ENCODE peak calls at places on chromosomes 6 and 20, in six cellular contexts. M is nephron progenitor cell, U is cardiac fibroblast, Y is CD14-positive monocyte, X is GM12865, T is Calu3. K is an unnamed sample.

GRCh38 chr6:129577691-129578090 is 132.3 kb downstream of the ARHGAP18 start:
- DNase-seq in T (no peak), M (no peak), Y (no peak), X (no peak), U (no peak), K (no peak)

GRCh38 chr6:169162968-169163903 is 90.4 kb downstream of the THBS2 start:
- DNase-seq in M (no peak), U (peak), T (peak), Y (no peak), X (no peak), K (no peak)

GRCh38 chr6:111356551-111356950 is 126.5 kb downstream of the REV3L start:
- DNase-seq in Y (no peak), T (no peak), X (no peak), M (no peak), U (no peak), K (no peak)

GRCh38 chr20:49668181-49668877 is 45.3 kb downstream of the B4GALT5 start:
- DNase-seq in T (peak), X (peak), Y (peak), M (peak), U (no peak), K (no peak)

GRCh38 chr6:167778497-167779122 is 48.1 kb upstream of the AFDN start:
- DNase-seq in M (no peak), U (no peak), T (peak), X (no peak), Y (no peak), K (no peak)

GRCh38 chr20:32707691-32708581 is 34.2 kb upstream of the C20orf203 start:
- DNase-seq in M (no peak), Y (no peak), T (no peak), U (peak), X (no peak), K (no peak)

GRCh38 chr6:125802943-125803377 is 12.2 kb downstream of the NCOA7 start:
- DNase-seq in T (no peak), U (no peak), Y (no peak), M (no peak), X (peak), K (no peak)

GRCh38 chr20:40564997-40565680 is 123.9 kb downstream of the MAFB start:
- DNase-seq in T (peak), U (peak), Y (peak), X (no peak), M (no peak), K (no peak)

GRCh38 chr20:18613553-18613952 is 25.7 kb downstream of the DTD1 start:
- DNase-seq in T (no peak), U (no peak), X (no peak), Y (no peak), M (no peak), K (no peak)

GRCh38 chr6:30480536-30481156 is 8.7 kb upstream of the HLA-E start:
- DNase-seq in M (no peak), U (no peak), X (peak), Y (no peak), T (peak), K (no peak)

GRCh38 chr6:3209114-3210023 is 18.1 kb downstream of the TUBB2B start:
- DNase-seq in X (peak), T (peak), Y (no peak), M (no peak), U (peak), K (no peak)

GRCh38 chr20:12276011-12276673 is 358.4 kb downstream of the BTBD3 start:
- DNase-seq in T (no peak), U (no peak), X (no peak), Y (no peak), M (no peak), K (no peak)

GRCh38 chr6:25156123-25156522 is 123.1 kb upstream of the CARMIL1 start:
- DNase-seq in Y (no peak), M (no peak), T (no peak), X (no peak), U (peak), K (no peak)

GRCh38 chr20:44526129-44526528 is 4.3 kb upstream of the SERINC3 start:
- DNase-seq in U (peak), M (no peak), X (no peak), Y (no peak), T (peak), K (no peak)

GRCh38 chr20:22954661-22955060 is 80.5 kb upstream of the SSTR4 start:
- DNase-seq in X (no peak), Y (no peak), T (no peak), M (no peak), U (no peak), K (no peak)

GRCh38 chr6:42417641-42418112 is 34.0 kb downstream of the TRERF1 start:
- DNase-seq in T (no peak), Y (no peak), M (no peak), X (no peak), U (peak), K (no peak)

GRCh38 chr6:33738879-33739278 is 7.8 kb downstream of the IP6K3 start:
- DNase-seq in M (no peak), X (no peak), Y (no peak), U (no peak), T (no peak), K (no peak)

GRCh38 chr6:127855542-127856159 is 45.2 kb downstream of the THEMIS start:
- DNase-seq in X (peak), U (peak), M (no peak), T (peak), Y (no peak), K (no peak)

GRCh38 chr20:62515280-62515679 is 39.5 kb upstream of the GATA5 start:
- DNase-seq in U (no peak), Y (no peak), M (no peak), X (no peak), T (no peak), K (no peak)

GRCh38 chr20:62517168-62517567 is 41.4 kb upstream of the GATA5 start:
- DNase-seq in M (no peak), T (no peak), U (no peak), X (no peak), Y (no peak), K (no peak)

GRCh38 chr20:62517901-62518610 is 42.3 kb upstream of the GATA5 start:
- DNase-seq in X (no peak), Y (no peak), T (no peak), U (no peak), M (no peak), K (no peak)

GRCh38 chr20:62515826-62516225 is 40.0 kb upstream of the GATA5 start:
- DNase-seq in T (no peak), X (no peak), Y (no peak), U (no peak), M (no peak), K (no peak)

GRCh38 chr20:62516345-62516744 is 40.5 kb upstream of the GATA5 start:
- DNase-seq in T (peak), U (no peak), M (no peak), X (no peak), Y (no peak), K (no peak)
- TF ChIP-seq CTCF in T (peak), U (peak), M (peak), X (no peak), Y (no peak), K (peak)

GRCh38 chr6:39980839-39981580 is 46.7 kb upstream of the MOCS1 start:
- DNase-seq in Y (no peak), U (peak), T (peak), X (peak), M (peak), K (no peak)
- TF ChIP-seq CTCF in Y (no peak), U (peak), T (no peak), X (peak), M (peak), K (peak)

GRCh38 chr20:25061821-25062530 is 4.0 kb upstream of the ACSS1 start:
- DNase-seq in M (no peak), T (no peak), Y (peak), X (no peak), U (no peak), K (no peak)

GRCh38 chr20:25063546-25063945 is 5.6 kb upstream of the ACSS1 start:
- DNase-seq in U (no peak), Y (no peak), X (no peak), T (no peak), M (no peak), K (no peak)

GRCh38 chr20:25063981-25064380 is 6.0 kb upstream of the ACSS1 start:
- DNase-seq in T (no peak), Y (no peak), X (no peak), M (no peak), U (no peak), K (no peak)

GRCh38 chr20:25061103-25061799 is 3.3 kb upstream of the ACSS1 start:
- DNase-seq in X (no peak), U (no peak), Y (no peak), M (no peak), T (no peak), K (no peak)

GRCh38 chr20:25062841-25063240 is 4.9 kb upstream of the ACSS1 start:
- DNase-seq in U (no peak), M (no peak), T (no peak), Y (no peak), X (no peak), K (no peak)
- TF ChIP-seq CTCF in U (no peak), M (no peak), T (no peak), Y (no peak), X (no peak), K (no peak)

GRCh38 chr6:133548409-133548808 is 307.3 kb downstream of the EYA4 start:
- DNase-seq in T (peak), Y (no peak), U (peak), M (no peak), X (no peak), K (no peak)
- TF ChIP-seq CTCF in T (no peak), Y (no peak), U (no peak), M (no peak), X (no peak), K (no peak)

DNA sequence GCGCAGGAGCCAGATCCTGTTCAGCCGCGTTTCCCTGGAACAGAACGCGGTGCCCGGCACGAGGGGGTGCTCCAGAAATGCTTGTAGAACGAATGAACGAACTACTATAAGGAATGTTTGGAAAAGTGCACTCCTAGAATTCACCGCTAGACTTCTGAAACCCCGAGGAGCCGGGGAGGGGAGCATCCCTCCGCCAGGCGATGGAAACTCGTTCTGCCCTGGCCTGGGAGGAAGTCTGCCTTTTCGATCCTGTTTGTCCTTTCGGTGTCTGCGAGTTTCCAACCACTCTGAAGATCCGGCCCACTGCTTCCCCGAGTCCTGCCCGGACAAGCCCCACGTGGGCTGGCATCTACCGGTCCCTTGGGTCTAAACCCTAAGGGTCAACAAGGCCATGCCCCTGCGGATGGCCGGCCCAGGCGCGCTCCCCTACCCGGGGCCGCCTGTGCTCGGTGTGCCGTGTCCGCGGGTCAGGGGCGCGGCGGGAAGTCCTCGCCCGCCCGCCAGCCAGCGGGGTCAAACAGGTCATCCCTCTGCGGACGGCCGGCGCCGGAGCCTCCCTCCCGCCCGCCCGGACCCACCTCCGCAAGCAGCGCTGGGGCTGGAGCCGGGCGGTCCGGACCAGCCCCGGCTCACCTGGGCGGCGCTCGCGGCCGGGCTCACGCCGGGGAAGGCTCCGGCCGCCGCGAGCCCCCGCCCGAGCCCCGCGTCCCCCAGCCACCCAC is 521 bp downstream of the SULF2 start:
- DNase-seq in M (peak), X (peak), U (peak), Y (no peak), T (peak), K (no peak)
- TF ChIP-seq CTCF in M (no peak), X (no peak), U (no peak), Y (no peak), T (peak), K (peak)

GRCh38 chr6:139374357-139375238 is at the start of gene CITED2:
- DNase-seq in T (peak), M (peak), X (peak), U (peak), Y (peak), K (peak)
- TF ChIP-seq CTCF in T (no peak), M (no peak), X (no peak), U (peak), Y (no peak), K (no peak)

GRCh38 chr20:20821496-20822260 is 109.2 kb upstream of the RALGAPA2 start:
- DNase-seq in U (no peak), T (no peak), M (no peak), X (no peak), Y (no peak), K (no peak)

GRCh38 chr20:20820780-20821495 is 108.5 kb upstream of the RALGAPA2 start:
- DNase-seq in X (no peak), U (no peak), T (no peak), Y (no peak), M (no peak), K (no peak)

GRCh38 chr20:20823469-20823868 is 111.0 kb upstream of the RALGAPA2 start:
- DNase-seq in Y (peak), T (no peak), U (no peak), X (no peak), M (no peak), K (no peak)

GRCh38 chr20:20816969-20817368 is 104.5 kb upstream of the RALGAPA2 start:
- DNase-seq in X (no peak), Y (no peak), U (no peak), M (no peak), T (no peak), K (no peak)

GRCh38 chr20:20820104-20820503 is 107.7 kb upstream of the RALGAPA2 start:
- DNase-seq in U (no peak), M (peak), X (no peak), T (no peak), Y (no peak), K (no peak)
- TF ChIP-seq CTCF in U (peak), M (peak), X (peak), T (no peak), Y (peak), K (peak)

K was measured in mesothelial cell of epicardium.